ENCODE peak calls at places on chromosomes 7 and 10, in nine cellular contexts. V, M, L, G, O, F, X, B and T are unnamed samples.

GRCh38 chr7:27073066-27073465 is 22.7 kb downstream of the HOXA1 start:
- DNase-seq in G (no peak), V (no peak), O (no peak), F (no peak), L (no peak), B (peak), M (no peak), X (no peak), T (no peak)

GRCh38 chr10:5890519-5890878 is 456 bp downstream of the FBH1 start:
- DNase-seq in V (no peak), F (no peak), B (no peak), O (peak), L (no peak), X (peak), G (no peak), M (peak), T (no peak)

GRCh38 chr10:30728786-30729185 is 99.2 kb upstream of the LYZL2 start:
- DNase-seq in X (no peak), O (no peak), F (no peak), V (no peak), M (no peak), B (no peak), L (no peak), G (no peak), T (no peak)

GRCh38 chr7:107233174-107233573 is 64.4 kb downstream of the HBP1 start:
- DNase-seq in O (no peak), X (no peak), V (no peak), L (no peak), B (no peak), M (no peak), G (no peak), F (no peak), T (no peak)

GRCh38 chr7:111954474-111955311 is 251.5 kb downstream of the DOCK4 start:
- DNase-seq in B (no peak), F (no peak), L (no peak), V (no peak), O (no peak), M (no peak), G (no peak), X (peak), T (no peak)

GRCh38 chr10:92573091-92573797 is 649 bp downstream of the IDE start:
- DNase-seq in X (peak), O (peak), F (no peak), B (no peak), V (peak), L (peak), G (peak), M (peak), T (no peak)

GRCh38 chr7:151206914-151207313 is 3.4 kb downstream of the H2BK1 start:
- DNase-seq in V (no peak), B (no peak), X (no peak), G (no peak), F (no peak), O (no peak), L (no peak), M (no peak), T (no peak)

GRCh38 chr7:137081694-137082093 is 213.2 kb downstream of the CHRM2 start:
- DNase-seq in B (peak), O (peak), L (no peak), X (no peak), M (peak), F (no peak), V (peak), G (peak), T (no peak)

GRCh38 chr7:105691029-105691691 is 109.9 kb upstream of the EFCAB10 start:
- DNase-seq in O (peak), F (no peak), M (peak), L (peak), G (peak), V (peak), X (no peak), B (peak), T (no peak)

GRCh38 chr10:98425511-98426352 is 10.8 kb upstream of the PYROXD2 start:
- DNase-seq in V (peak), B (no peak), L (no peak), X (peak), M (peak), G (peak), O (no peak), F (peak), T (no peak)

GRCh38 chr7:91291902-91292301 is 27.7 kb downstream of the FZD1 start:
- DNase-seq in G (no peak), L (no peak), V (no peak), X (no peak), F (no peak), M (no peak), O (no peak), B (no peak), T (no peak)

GRCh38 chr10:88113232-88113631 is 249.8 kb downstream of the PTEN start:
- DNase-seq in V (no peak), B (no peak), L (no peak), M (no peak), G (no peak), X (no peak), O (peak), F (no peak), T (no peak)

GRCh38 chr7:85510287-85510686 is 323.4 kb upstream of the SEMA3D start:
- DNase-seq in G (no peak), M (no peak), V (no peak), F (no peak), O (no peak), X (no peak), B (no peak), L (no peak), T (no peak)

GRCh38 chr10:80284522-80284921 is 4.9 kb downstream of the MAT1A start:
- DNase-seq in G (no peak), B (no peak), F (no peak), O (no peak), L (no peak), M (no peak), X (no peak), V (no peak), T (no peak)

GRCh38 chr10:79816-80215 is 30.7 kb upstream of the TUBB8 start:
- DNase-seq in M (no peak), F (no peak), O (no peak), G (no peak), L (no peak), V (no peak), B (no peak), X (no peak), T (no peak)

GRCh38 chr10:60986779-60987178 is 42.8 kb upstream of the RHOBTB1 start:
- DNase-seq in X (peak), G (no peak), V (no peak), O (no peak), F (no peak), B (no peak), L (no peak), M (no peak), T (no peak)

GRCh38 chr7:3588341-3588740 is 287.3 kb downstream of the SDK1 start:
- DNase-seq in V (no peak), B (peak), X (no peak), O (no peak), M (no peak), F (no peak), G (no peak), L (no peak), T (no peak)

GRCh38 chr10:57979466-57979865 is 288.2 kb downstream of the IPMK start:
- DNase-seq in M (peak), G (no peak), F (no peak), V (no peak), X (no peak), O (no peak), L (no peak), B (no peak), T (no peak)

GRCh38 chr7:1267016-1267900 is 34.6 kb downstream of the UNCX start:
- DNase-seq in B (no peak), F (no peak), L (no peak), V (no peak), O (no peak), G (no peak), M (no peak), X (no peak), T (no peak)

GRCh38 chr7:80770675-80771081 is 132.2 kb downstream of the CD36 start:
- DNase-seq in V (no peak), B (no peak), O (no peak), L (no peak), G (no peak), F (no peak), M (no peak), X (no peak), T (no peak)

GRCh38 chr7:66769833-66770512 is 29.4 kb downstream of the RABGEF1 start:
- DNase-seq in B (no peak), V (peak), F (no peak), L (no peak), G (peak), M (peak), X (no peak), O (no peak), T (no peak)

GRCh38 chr7:101134399-101134980 is 7.6 kb downstream of the SERPINE1 start:
- DNase-seq in V (no peak), X (peak), G (peak), O (no peak), M (peak), F (no peak), B (peak), L (no peak), T (no peak)

GRCh38 chr7:128408709-128409434 is 910 bp downstream of the IMPDH1 start:
- DNase-seq in M (peak), G (peak), X (peak), V (no peak), B (no peak), F (no peak), O (no peak), L (no peak), T (no peak)

GRCh38 chr7:3043544-3044395 is at the start of gene CARD11:
- DNase-seq in B (no peak), F (no peak), O (no peak), X (no peak), V (no peak), L (peak), M (no peak), G (no peak), T (no peak)

GRCh38 chr10:80204193-80204714 is 1.1 kb downstream of the ANXA11 start:
- DNase-seq in M (peak), V (no peak), O (no peak), X (peak), G (no peak), B (no peak), F (no peak), L (no peak), T (no peak)

GRCh38 chr10:26367771-26368170 is 70.4 kb upstream of the APBB1IP start:
- DNase-seq in L (no peak), V (peak), X (peak), M (peak), F (no peak), B (no peak), O (peak), G (peak), T (no peak)

GRCh38 chr7:106176414-106177294 is 64.5 kb upstream of the SYPL1 start:
- DNase-seq in L (peak), B (peak), V (peak), G (peak), F (peak), O (peak), M (peak), X (peak), T (no peak)

GRCh38 chr10:21402606-21403083 is 122.8 kb downstream of the SKIDA1 start:
- DNase-seq in F (no peak), V (peak), G (peak), L (no peak), O (peak), B (peak), X (no peak), M (peak), T (no peak)

GRCh38 chr10:30782543-30783461 is 153.2 kb upstream of the LYZL2 start:
- DNase-seq in O (no peak), L (no peak), X (no peak), V (peak), B (no peak), M (peak), F (no peak), G (peak), T (no peak)

GRCh38 chr10:47370878-47371277 is 13.2 kb downstream of the ZNF488 start:
- DNase-seq in F (no peak), V (no peak), O (no peak), B (no peak), M (no peak), L (no peak), X (no peak), G (no peak), T (no peak)

GRCh38 chr7:63900394-63901203 is 98.0 kb upstream of the ZNF722 start:
- DNase-seq in V (peak), F (peak), L (peak), O (peak), M (no peak), X (no peak), B (peak), G (no peak), T (peak)

GRCh38 chr10:47409866-47410256 is 25.8 kb upstream of the ZNF488 start:
- DNase-seq in V (no peak), L (no peak), B (no peak), X (no peak), F (no peak), G (no peak), M (no peak), O (no peak), T (no peak)

GRCh38 chr10:6416892-6417512 is 163.1 kb downstream of the PRKCQ start:
- DNase-seq in M (peak), V (peak), L (no peak), F (peak), G (peak), B (peak), O (no peak), X (peak), T (no peak)

GRCh38 chr10:61136151-61136550 is 192.2 kb upstream of the RHOBTB1 start:
- DNase-seq in V (peak), B (no peak), F (peak), G (no peak), X (no peak), M (peak), L (no peak), O (no peak), T (no peak)

GRCh38 chr7:5139998-5140397 is 50.0 kb upstream of the WIPI2 start:
- DNase-seq in B (no peak), G (peak), O (peak), F (no peak), M (peak), X (peak), L (no peak), V (no peak), T (no peak)

GRCh38 chr10:35384265-35384868 is 48.1 kb downstream of the CCNY start:
- DNase-seq in G (peak), V (peak), M (peak), O (no peak), B (no peak), L (no peak), F (no peak), X (no peak), T (peak)

GRCh38 chr10:7520496-7521485 is 110.0 kb upstream of the SFMBT2 start:
- DNase-seq in G (no peak), V (no peak), F (no peak), X (peak), O (no peak), L (no peak), B (peak), M (no peak), T (no peak)